ENCODE peak calls at places on chromosomes 7 and 10, in eight cellular contexts. P, A, G, N, F, D, K and I are unnamed samples. For H3K9me3, the result is how much of the 10 kb centered on the place peaks cover.

GRCh38 chr7:79454325-79454960 is 976 bp upstream of the MAGI2 start:
- DNase-seq in P (peak), A (no peak), G (peak), N (peak), F (peak), D (no peak), K (peak), I (peak)

GRCh38 chr7:48085942-48086341 is 3.1 kb upstream of the UPP1 start:
- DNase-seq in P (no peak), A (no peak), G (no peak), N (no peak), F (no peak), D (no peak), K (no peak), I (no peak)

GRCh38 chr7:92988051-92988450 is 129.7 kb downstream of the SAMD9 start:
- DNase-seq in P (no peak), A (no peak), G (no peak), N (no peak), F (no peak), D (peak), K (no peak), I (no peak)

GRCh38 chr10:97007417-97007816 is 175.3 kb downstream of the LCOR start:
- DNase-seq in P (no peak), A (no peak), G (no peak), N (no peak), F (no peak), D (no peak), K (no peak), I (no peak)

GRCh38 chr7:121300685-121301084 is 28.1 kb upstream of the WNT16 start:
- DNase-seq in P (no peak), A (no peak), G (no peak), N (no peak), F (no peak), D (no peak), K (no peak), I (no peak)

GRCh38 chr7:35550831-35551230 is 144.1 kb downstream of the HERPUD2 start:
- DNase-seq in P (no peak), A (no peak), G (no peak), N (no peak), F (no peak), D (no peak), K (peak), I (no peak)

GRCh38 chr7:115274-115911 is 77.0 kb upstream of the FAM20C start:
- DNase-seq in P (no peak), A (no peak), G (no peak), N (peak), F (no peak), D (no peak), K (no peak), I (no peak)

GRCh38 chr10:110032801-110033723 is 25.3 kb downstream of the ADD3 start:
- DNase-seq in P (no peak), A (peak), G (no peak), N (no peak), F (no peak), D (peak), K (no peak), I (no peak)

GRCh38 chr7:32093415-32094408 is 23.5 kb upstream of the PDE1C start:
- DNase-seq in P (no peak), A (peak), G (peak), N (no peak), F (no peak), D (no peak), K (no peak), I (no peak)

GRCh38 chr10:620417-620816 is 69.1 kb downstream of the DIP2C start:
- DNase-seq in P (no peak), A (no peak), G (no peak), N (no peak), F (no peak), D (no peak), K (no peak), I (no peak)

GRCh38 chr7:19984231-19984632 is 210.8 kb upstream of the TMEM196 start:
- DNase-seq in P (peak), A (no peak), G (no peak), N (no peak), F (no peak), D (no peak), K (peak), I (no peak)

GRCh38 chr7:45033261-45033930 is 33.4 kb downstream of the CCM2 start:
- DNase-seq in P (no peak), A (no peak), G (no peak), N (no peak), F (no peak), D (peak), K (no peak), I (no peak)

GRCh38 chr7:125122225-125122624 is 192.6 kb upstream of the POT1 start:
- DNase-seq in P (no peak), A (no peak), G (no peak), N (no peak), F (no peak), D (peak), K (no peak), I (no peak)

GRCh38 chr7:101085000-101085948 is at the start of gene TRIM56:
- DNase-seq in P (peak), A (peak), G (peak), N (peak), F (peak), D (peak), K (peak), I (peak)

GRCh38 chr7:34727464-34727995 is 69.5 kb downstream of the NPSR1 start:
- DNase-seq in P (no peak), A (no peak), G (no peak), N (no peak), F (no peak), D (no peak), K (no peak), I (no peak)

GRCh38 chr7:3916146-3916545 is 615.1 kb downstream of the SDK1 start:
- DNase-seq in P (no peak), A (no peak), G (no peak), N (no peak), F (no peak), D (no peak), K (no peak), I (no peak)

GRCh38 chr10:72335394-72336258 is 19.1 kb downstream of the DNAJB12 start:
- DNase-seq in P (peak), A (peak), G (peak), N (peak), F (peak), D (peak), K (no peak), I (peak)

GRCh38 chr7:154835924-154836529 is 166.9 kb downstream of the PAXIP1 start:
- DNase-seq in P (no peak), A (no peak), G (no peak), N (no peak), F (no peak), D (no peak), K (no peak), I (no peak)

GRCh38 chr7:92698237-92698841 is 108.1 kb upstream of the FAM133B start:
- DNase-seq in P (no peak), A (peak), G (no peak), N (no peak), F (peak), D (peak), K (no peak), I (no peak)

DNA sequence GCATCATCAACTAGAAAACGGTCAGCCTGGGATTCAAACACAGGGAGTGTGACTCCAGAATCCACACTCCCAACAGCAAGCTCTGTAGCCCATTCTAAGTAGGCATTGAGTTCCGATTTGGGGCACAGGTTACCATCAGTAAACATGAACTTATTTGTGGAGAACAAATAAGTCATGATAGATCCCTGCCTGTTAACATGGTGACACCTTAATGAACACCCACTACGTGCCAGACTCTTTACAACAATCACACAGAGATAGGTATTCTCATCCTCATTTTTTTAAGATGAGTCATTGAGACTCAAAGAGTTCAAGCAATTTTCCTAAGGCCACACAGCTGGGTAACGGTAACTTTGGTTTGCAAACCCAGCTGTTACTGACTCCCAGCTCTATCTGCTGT is 91.5 kb downstream of the LYZL2 start:
- DNase-seq in P (no peak), A (no peak), G (no peak), N (no peak), F (no peak), D (no peak), K (no peak), I (no peak)
- H3K27ac ChIP-seq in P (no peak), A (peak), G (no peak), N (peak), F (peak), D (no peak), K (no peak), I (peak)

DNA sequence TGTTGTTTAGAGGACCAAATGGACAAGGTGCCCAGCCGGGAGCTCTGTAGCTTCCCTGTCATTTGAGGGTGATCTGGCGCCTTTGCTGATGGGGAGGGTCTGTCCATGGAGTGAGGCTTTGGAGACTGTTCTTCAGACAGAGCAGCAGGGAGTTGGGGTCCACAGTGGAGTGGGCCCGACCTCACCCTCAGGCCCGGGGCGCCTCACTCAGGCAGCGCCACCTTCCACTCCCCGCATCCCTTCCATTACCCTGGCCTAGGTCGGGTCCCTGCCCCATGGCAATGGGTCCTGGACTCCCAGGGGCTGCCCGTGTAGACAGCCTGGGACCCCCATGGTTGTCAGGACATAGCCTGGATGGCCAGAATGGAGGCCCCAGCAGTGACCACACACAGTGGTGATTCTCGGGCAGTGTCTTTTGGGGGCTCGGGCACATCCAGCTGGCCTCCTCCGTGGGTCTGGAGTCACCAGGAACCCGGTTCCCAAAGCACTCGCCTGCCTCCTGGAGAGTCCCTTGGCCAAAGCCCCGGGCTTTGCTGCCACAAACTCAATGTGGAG is 38.5 kb downstream of the TCERG1L start:
- DNase-seq in P (no peak), A (no peak), G (no peak), N (no peak), F (no peak), D (peak), K (no peak), I (no peak)
- H3K9me3 ChIP-seq in P (under half), A (under half), G (under half), N (under half), F (under half), D (under half), K (under half), I (under half)

GRCh38 chr7:1712907-1713501 is 42.9 kb downstream of the ELFN1 start:
- DNase-seq in P (no peak), A (no peak), G (no peak), N (no peak), F (no peak), D (peak), K (no peak), I (no peak)

GRCh38 chr7:1714583-1715330 is 44.7 kb downstream of the ELFN1 start:
- DNase-seq in P (no peak), A (no peak), G (no peak), N (no peak), F (no peak), D (no peak), K (no peak), I (no peak)

GRCh38 chr7:1715331-1715625 is 45.2 kb downstream of the ELFN1 start:
- DNase-seq in P (no peak), A (no peak), G (no peak), N (no peak), F (no peak), D (no peak), K (no peak), I (peak)

GRCh38 chr7:1715671-1716074 is 45.6 kb downstream of the ELFN1 start:
- DNase-seq in P (no peak), A (no peak), G (no peak), N (no peak), F (no peak), D (no peak), K (no peak), I (no peak)

DNA sequence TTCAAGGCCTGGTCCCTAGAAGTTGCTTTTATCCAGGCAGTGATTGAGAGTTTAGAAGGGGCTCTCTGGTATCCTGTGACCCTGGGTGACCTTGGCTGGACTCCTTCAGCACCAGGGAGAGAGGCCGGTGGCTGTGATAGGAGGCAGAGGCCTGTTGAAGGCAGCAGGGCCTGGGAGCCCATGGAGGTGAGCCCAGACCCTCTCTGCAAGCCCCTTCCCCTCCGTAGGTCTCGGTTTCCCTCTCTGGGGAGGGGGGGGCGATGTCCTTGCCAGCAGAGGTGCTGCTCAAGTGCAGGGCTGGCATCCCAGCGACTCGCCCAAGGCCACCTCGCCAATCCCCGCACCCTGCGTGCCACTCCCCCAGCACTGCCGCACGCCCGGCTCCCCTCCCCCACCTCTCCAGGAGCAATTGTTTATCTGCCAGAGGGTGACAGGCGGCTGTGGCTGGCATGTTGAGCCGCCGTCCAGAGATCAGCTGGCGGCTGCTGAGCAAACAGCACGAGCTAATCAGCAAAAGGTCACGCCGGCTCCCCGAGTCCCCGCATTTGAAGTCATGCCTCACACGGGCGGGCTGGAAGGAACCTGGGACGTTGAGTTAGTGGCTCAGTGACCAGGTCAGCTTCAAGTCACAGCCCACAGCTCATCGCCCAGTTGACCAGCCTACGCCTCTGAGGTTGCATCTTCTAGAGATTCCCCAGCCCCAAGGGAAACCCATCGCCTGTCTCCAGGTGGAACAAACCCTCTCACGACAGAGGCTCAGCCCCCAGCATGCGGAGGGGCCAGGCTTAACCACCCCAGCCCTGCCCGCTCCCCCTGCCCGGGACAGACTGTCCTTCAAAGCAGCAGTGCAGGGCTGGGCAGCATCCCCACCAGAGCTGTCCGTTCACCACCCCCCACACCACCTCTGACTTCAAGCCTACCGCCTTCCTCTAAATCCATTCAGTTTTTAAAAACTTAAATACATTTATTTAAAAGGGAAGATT is 43.7 kb downstream of the ELFN1 start:
- DNase-seq in P (no peak), A (peak), G (no peak), N (no peak), F (no peak), D (peak), K (no peak), I (no peak)
- TF ChIP-seq EP300 in P (no peak), A (no peak), G (no peak), N (no peak), F (no peak), D (peak), K (no peak), I (no peak)

GRCh38 chr7:42373285-42373684 is 136.3 kb upstream of the GLI3 start:
- DNase-seq in P (no peak), A (no peak), G (no peak), N (no peak), F (no peak), D (no peak), K (no peak), I (no peak)
- H3K27ac ChIP-seq in P (no peak), A (no peak), G (no peak), N (no peak), F (no peak), D (no peak), K (no peak), I (no peak)

DNA sequence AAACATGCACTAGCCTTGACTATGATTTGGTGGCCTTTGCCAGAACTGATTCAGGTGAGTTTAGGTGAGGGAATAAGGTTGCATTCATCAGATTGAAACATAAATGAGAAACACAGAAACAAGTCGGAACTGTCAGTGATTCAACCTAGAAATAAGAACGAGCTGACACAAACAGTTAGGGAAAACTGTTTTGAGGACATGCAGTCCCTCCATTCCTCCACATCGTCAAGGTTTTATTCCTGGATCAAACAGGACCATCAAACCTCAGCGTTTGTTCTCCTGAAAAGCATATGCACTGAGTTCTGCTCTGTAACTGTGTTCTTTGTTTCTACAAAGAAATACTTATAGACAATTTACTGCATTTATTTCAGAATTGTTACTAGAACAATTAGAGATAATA is 1.7 kb downstream of the ZNF248 start:
- DNase-seq in P (no peak), A (no peak), G (no peak), N (no peak), F (no peak), D (no peak), K (no peak), I (no peak)
- H3K9me3 ChIP-seq in P (under half), A (under half), G (under half), N (under half), F (under half), D (under half), K (half or more), I (under half)

GRCh38 chr10:18221882-18222281 is 81.7 kb downstream of the CACNB2 start:
- DNase-seq in P (no peak), A (no peak), G (no peak), N (no peak), F (no peak), D (no peak), K (no peak), I (no peak)
- TF ChIP-seq EP300 in P (no peak), A (no peak), G (no peak), N (no peak), F (no peak), D (no peak), K (no peak), I (no peak)

GRCh38 chr10:67917169-67917568 is 32.7 kb downstream of the SIRT1 start:
- DNase-seq in P (no peak), A (no peak), G (no peak), N (no peak), F (no peak), D (no peak), K (no peak), I (no peak)
- H3K27ac ChIP-seq in P (no peak), A (no peak), G (no peak), N (no peak), F (no peak), D (no peak), K (no peak), I (no peak)

DNA sequence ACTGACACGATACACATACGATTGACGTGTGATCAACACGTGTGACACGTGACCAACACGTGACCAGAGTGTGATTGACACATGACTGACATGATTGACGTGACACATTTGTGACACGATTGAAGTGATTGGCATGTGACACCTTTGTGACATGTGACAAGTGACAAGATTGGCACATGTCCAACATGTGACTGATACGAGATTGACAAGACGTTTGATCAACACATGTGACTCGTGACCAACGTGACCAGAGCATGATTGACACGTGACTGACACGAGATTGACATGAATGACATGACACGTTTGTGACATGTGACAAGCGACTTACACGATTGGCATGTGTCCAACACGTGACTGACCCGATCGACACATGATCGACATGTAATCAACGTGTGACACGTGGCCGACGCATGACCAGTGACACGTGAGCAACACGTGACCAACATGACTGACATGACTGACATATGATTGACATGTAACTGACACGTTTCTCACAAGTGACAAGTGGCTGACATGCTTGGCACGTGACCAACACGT is 22.0 kb downstream of the CRPPA start:
- DNase-seq in P (no peak), A (no peak), G (no peak), N (no peak), F (no peak), D (no peak), K (no peak), I (no peak)
- H3K9me3 ChIP-seq in P (under half), A (under half), G (under half), N (under half), F (under half), D (under half), K (under half), I (under half)

GRCh38 chr10:70762441-70763177 is 22.6 kb downstream of the TBATA start:
- DNase-seq in P (no peak), A (no peak), G (no peak), N (peak), F (no peak), D (no peak), K (no peak), I (no peak)

GRCh38 chr10:70761031-70761601 is 24.1 kb downstream of the TBATA start:
- DNase-seq in P (no peak), A (no peak), G (no peak), N (peak), F (no peak), D (no peak), K (peak), I (no peak)

GRCh38 chr10:70765794-70766594 is 19.2 kb downstream of the TBATA start:
- DNase-seq in P (no peak), A (peak), G (no peak), N (peak), F (no peak), D (no peak), K (no peak), I (no peak)

GRCh38 chr10:70761727-70762350 is 23.3 kb downstream of the TBATA start:
- DNase-seq in P (no peak), A (no peak), G (no peak), N (peak), F (no peak), D (no peak), K (no peak), I (no peak)

GRCh38 chr10:70763567-70763966 is 21.6 kb downstream of the TBATA start:
- DNase-seq in P (no peak), A (no peak), G (no peak), N (peak), F (no peak), D (no peak), K (no peak), I (no peak)
- TF ChIP-seq EP300 in P (no peak), A (no peak), G (no peak), N (no peak), F (no peak), D (no peak), K (no peak), I (no peak)